ENCODE peak calls at places on chromosomes 16 and 17, in six cellular contexts. H is lower leg skin; G is A549; N is aorta; T is fibroblast of lung; I is CD8-positive, alpha-beta memory T cell. Q is an unnamed sample.

GRCh38 chr17:50640701-50641338 is 6.1 kb downstream of the ABCC3 start:
- DNase-seq in H (no peak), G (no peak), N (peak), T (peak), I (no peak), Q (no peak)

GRCh38 chr17:18066866-18067265 is 20.9 kb upstream of the DRG2 start:
- DNase-seq in H (no peak), G (no peak), N (no peak), T (no peak), I (no peak), Q (no peak)

GRCh38 chr17:35218901-35219300 is 24.0 kb upstream of the SLFN5 start:
- DNase-seq in H (no peak), G (no peak), N (no peak), T (no peak), I (no peak), Q (no peak)

GRCh38 chr16:1771864-1772361 is 570 bp upstream of the NME3 start:
- DNase-seq in H (no peak), G (no peak), N (no peak), T (no peak), I (no peak), Q (no peak)

GRCh38 chr16:58418601-58419000 is 26.3 kb downstream of the GINS3 start:
- DNase-seq in H (no peak), G (no peak), N (no peak), T (no peak), I (no peak), Q (no peak)

GRCh38 chr17:41802961-41803682 is 8.6 kb downstream of the P3H4 start:
- DNase-seq in H (no peak), G (no peak), N (no peak), T (no peak), I (no peak), Q (no peak)

GRCh38 chr17:10156579-10157488 is 41.6 kb downstream of the GAS7 start:
- DNase-seq in H (peak), G (no peak), N (peak), T (no peak), I (no peak), Q (no peak)

GRCh38 chr17:50136096-50136687 is 6.2 kb upstream of the SAMD14 start:
- DNase-seq in H (no peak), G (no peak), N (no peak), T (no peak), I (no peak), Q (no peak)

GRCh38 chr17:35019386-35020179 is 39.3 kb downstream of the LIG3 start:
- DNase-seq in H (no peak), G (no peak), N (no peak), T (no peak), I (no peak), Q (no peak)

GRCh38 chr17:44942456-44942855 is 5.1 kb downstream of the KIF18B start:
- DNase-seq in H (no peak), G (no peak), N (no peak), T (no peak), I (no peak), Q (no peak)

GRCh38 chr17:72090108-72090507 is 30.7 kb upstream of the SOX9 start:
- DNase-seq in H (no peak), G (no peak), N (no peak), T (no peak), I (no peak), Q (no peak)

GRCh38 chr17:82332669-82333278 is 792 bp downstream of the SECTM1 start:
- DNase-seq in H (no peak), G (peak), N (no peak), T (peak), I (no peak), Q (no peak)

GRCh38 chr17:78529251-78529650 is 47.9 kb downstream of the DNAH17 start:
- DNase-seq in H (no peak), G (no peak), N (peak), T (no peak), I (no peak), Q (no peak)

GRCh38 chr16:65119905-65120341 is 1.9 kb downstream of the CDH11 start:
- DNase-seq in H (no peak), G (no peak), N (no peak), T (peak), I (no peak), Q (peak)

GRCh38 chr16:12613131-12613991 is 190.3 kb downstream of the CPPED1 start:
- DNase-seq in H (no peak), G (peak), N (no peak), T (no peak), I (no peak), Q (peak)

GRCh38 chr16:89324056-89325010 is 106.8 kb downstream of the ZNF778 start:
- DNase-seq in H (no peak), G (no peak), N (peak), T (peak), I (no peak), Q (peak)

GRCh38 chr17:61208301-61209098 is 191.1 kb upstream of the TBX2 start:
- DNase-seq in H (no peak), G (no peak), N (no peak), T (peak), I (no peak), Q (no peak)

GRCh38 chr16:52577130-52577706 is 30.3 kb upstream of the TOX3 start:
- DNase-seq in H (no peak), G (no peak), N (no peak), T (no peak), I (no peak), Q (no peak)

GRCh38 chr17:83124871-83125514 is 45.6 kb downstream of the METRNL start:
- DNase-seq in H (peak), G (no peak), N (peak), T (no peak), I (peak), Q (no peak)

GRCh38 chr17:78806451-78806850 is 24.4 kb upstream of the CYTH1 start:
- DNase-seq in H (no peak), G (peak), N (no peak), T (no peak), I (peak), Q (no peak)

GRCh38 chr17:7686221-7687071 is 844 bp downstream of the TP53 start:
- DNase-seq in H (peak), G (peak), N (peak), T (peak), I (peak), Q (peak)

GRCh38 chr17:7687908-7688807 is at the start of gene WRAP53:
- DNase-seq in H (peak), G (peak), N (peak), T (peak), I (peak), Q (peak)

GRCh38 chr17:7687072-7687907 is at the start of gene TP53:
- DNase-seq in H (peak), G (peak), N (peak), T (peak), I (peak), Q (peak)

GRCh38 chr17:7685533-7686220 is 1.6 kb downstream of the TP53 start:
- DNase-seq in H (peak), G (peak), N (peak), T (peak), I (peak), Q (peak)

DNA sequence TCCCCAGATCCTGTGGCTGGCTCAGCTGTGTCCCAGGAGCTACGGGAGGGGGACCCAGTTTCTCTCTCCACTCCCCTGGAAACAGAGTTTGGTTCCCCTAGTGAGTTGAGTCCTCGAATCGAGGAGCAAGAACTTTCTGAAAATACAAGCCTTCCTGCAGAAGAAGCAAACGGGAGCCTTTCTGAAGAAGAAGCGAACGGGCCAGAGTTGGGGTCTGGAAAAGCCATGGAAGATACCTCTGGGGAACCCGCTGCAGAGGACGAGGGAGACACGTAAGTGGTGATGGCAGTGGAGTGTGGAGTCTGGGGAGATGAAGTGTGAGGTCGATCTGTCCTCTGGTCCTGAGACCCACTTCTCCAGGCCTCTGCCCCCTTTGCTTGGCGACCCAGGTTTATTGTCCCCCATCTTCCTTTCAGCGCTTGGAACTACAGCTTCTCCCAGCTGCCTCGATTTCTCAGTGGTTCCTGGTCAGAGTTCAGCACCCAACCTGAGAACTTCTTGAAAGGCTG is 585 bp downstream of the WRAP53 start:
- DNase-seq in H (no peak), G (no peak), N (no peak), T (no peak), I (no peak), Q (no peak)
- H3K4me3 ChIP-seq in H (peak), G (peak), N (peak), T (peak), I (peak), Q (peak)

GRCh38 chr17:42845556-42845917 is 1.2 kb downstream of the AOC2 start:
- DNase-seq in H (peak), G (no peak), N (no peak), T (no peak), I (no peak), Q (no peak)
- H3K4me3 ChIP-seq in H (no peak), G (no peak), N (no peak), T (no peak), I (no peak), Q (no peak)

GRCh38 chr17:27488263-27488662 is 32.0 kb downstream of the KSR1 start:
- DNase-seq in H (no peak), G (no peak), N (no peak), T (no peak), I (no peak), Q (no peak)
- H3K4me3 ChIP-seq in H (no peak), G (no peak), N (no peak), T (no peak), I (no peak), Q (no peak)

GRCh38 chr16:4613636-4614570 is 785 bp downstream of the UBALD1 start:
- DNase-seq in H (no peak), G (no peak), N (peak), T (peak), I (peak), Q (peak)

GRCh38 chr16:4616047-4616811 is 1.5 kb upstream of the UBALD1 start:
- DNase-seq in H (peak), G (peak), N (peak), T (peak), I (peak), Q (peak)

GRCh38 chr16:4614571-4615388 is at the start of gene UBALD1:
- DNase-seq in H (peak), G (peak), N (peak), T (peak), I (peak), Q (peak)

GRCh38 chr16:4617880-4618279 is 3.2 kb upstream of the UBALD1 start:
- DNase-seq in H (no peak), G (no peak), N (no peak), T (no peak), I (no peak), Q (no peak)

GRCh38 chr16:4615389-4616046 is 830 bp upstream of the UBALD1 start:
- DNase-seq in H (no peak), G (no peak), N (peak), T (no peak), I (no peak), Q (no peak)
- H3K4me3 ChIP-seq in H (no peak), G (peak), N (no peak), T (peak), I (peak), Q (peak)